ENCODE peak calls at places on chromosomes 3 and 15, in nine cellular contexts. Y, W, R, P, O, V, C, S and H are unnamed samples.

GRCh38 chr3:32127219-32127826 is 20.9 kb downstream of the GPD1L start:
- DNase-seq in Y (no peak), W (no peak), R (no peak), P (no peak), O (no peak), V (no peak), C (no peak), S (no peak), H (no peak)

GRCh38 chr15:59372352-59373211 is at the start of gene MYO1E:
- DNase-seq in Y (peak), W (peak), R (peak), P (peak), O (peak), V (peak), C (peak), S (peak), H (peak)

GRCh38 chr3:27633224-27633545 is 88.9 kb downstream of the EOMES start:
- DNase-seq in Y (no peak), W (no peak), R (peak), P (no peak), O (no peak), V (no peak), C (no peak), S (no peak), H (no peak)

GRCh38 chr3:52299815-52300611 is 12.4 kb downstream of the GLYCTK start:
- DNase-seq in Y (no peak), W (no peak), R (peak), P (no peak), O (peak), V (peak), C (no peak), S (peak), H (no peak)

GRCh38 chr15:91186892-91187644 is 87.0 kb downstream of the SV2B start:
- DNase-seq in Y (no peak), W (no peak), R (peak), P (no peak), O (peak), V (peak), C (no peak), S (no peak), H (no peak)

GRCh38 chr15:77889009-77889806 is 188.3 kb downstream of the TBC1D2B start:
- DNase-seq in Y (no peak), W (no peak), R (no peak), P (no peak), O (no peak), V (no peak), C (no peak), S (no peak), H (no peak)

GRCh38 chr15:52288051-52288942 is 7.3 kb downstream of the MYO5C start:
- DNase-seq in Y (no peak), W (peak), R (peak), P (peak), O (peak), V (peak), C (no peak), S (peak), H (no peak)

GRCh38 chr3:36964827-36965226 is 20.0 kb upstream of the TRANK1 start:
- DNase-seq in Y (no peak), W (no peak), R (no peak), P (no peak), O (no peak), V (no peak), C (no peak), S (no peak), H (no peak)

GRCh38 chr3:76873509-76874242 is 166.2 kb upstream of the ROBO2 start:
- DNase-seq in Y (no peak), W (peak), R (no peak), P (no peak), O (no peak), V (no peak), C (no peak), S (no peak), H (no peak)

GRCh38 chr3:107790612-107791011 is 267.9 kb downstream of the BBX start:
- DNase-seq in Y (no peak), W (no peak), R (no peak), P (no peak), O (no peak), V (no peak), C (no peak), S (no peak), H (no peak)

GRCh38 chr3:164806188-164806587 is 272.1 kb downstream of the SI start:
- DNase-seq in Y (no peak), W (no peak), R (no peak), P (no peak), O (no peak), V (no peak), C (no peak), S (no peak), H (no peak)

GRCh38 chr15:66229790-66230460 is 23.6 kb downstream of the MEGF11 start:
- DNase-seq in Y (no peak), W (no peak), R (no peak), P (no peak), O (no peak), V (no peak), C (no peak), S (no peak), H (no peak)

GRCh38 chr3:133871368-133872090 is 24.2 kb downstream of the RAB6B start:
- DNase-seq in Y (no peak), W (no peak), R (no peak), P (no peak), O (no peak), V (no peak), C (no peak), S (no peak), H (no peak)

GRCh38 chr3:20080956-20081554 is 40.8 kb downstream of the KAT2B start:
- DNase-seq in Y (peak), W (peak), R (peak), P (peak), O (peak), V (peak), C (no peak), S (peak), H (peak)

GRCh38 chr15:27410986-27411385 is 440.0 kb downstream of the GABRG3 start:
- DNase-seq in Y (no peak), W (no peak), R (no peak), P (no peak), O (no peak), V (peak), C (no peak), S (no peak), H (no peak)

GRCh38 chr3:120524171-120524923 is 71.8 kb upstream of the NDUFB4 start:
- DNase-seq in Y (no peak), W (no peak), R (peak), P (no peak), O (no peak), V (no peak), C (no peak), S (no peak), H (no peak)

GRCh38 chr15:69954726-69955125 is 143.0 kb downstream of the TLE3 start:
- DNase-seq in Y (no peak), W (no peak), R (no peak), P (no peak), O (no peak), V (no peak), C (no peak), S (no peak), H (no peak)

GRCh38 chr15:57326196-57326595 is 50.1 kb upstream of the CGNL1 start:
- DNase-seq in Y (no peak), W (no peak), R (no peak), P (no peak), O (no peak), V (no peak), C (no peak), S (no peak), H (no peak)

GRCh38 chr15:57329582-57330367 is 46.5 kb upstream of the CGNL1 start:
- DNase-seq in Y (no peak), W (no peak), R (no peak), P (no peak), O (no peak), V (no peak), C (no peak), S (no peak), H (no peak)

GRCh38 chr15:57330619-57331018 is 45.7 kb upstream of the CGNL1 start:
- DNase-seq in Y (no peak), W (no peak), R (peak), P (no peak), O (no peak), V (no peak), C (no peak), S (no peak), H (no peak)

GRCh38 chr15:57328479-57329250 is 47.6 kb upstream of the CGNL1 start:
- DNase-seq in Y (no peak), W (no peak), R (no peak), P (no peak), O (no peak), V (no peak), C (no peak), S (no peak), H (no peak)

GRCh38 chr15:57327985-57328471 is 48.3 kb upstream of the CGNL1 start:
- DNase-seq in Y (no peak), W (no peak), R (peak), P (no peak), O (no peak), V (no peak), C (no peak), S (no peak), H (peak)
- H3K27ac ChIP-seq in Y (no peak), W (no peak), R (peak), P (no peak), O (no peak), V (no peak), C (no peak), S (no peak), H (peak)

DNA sequence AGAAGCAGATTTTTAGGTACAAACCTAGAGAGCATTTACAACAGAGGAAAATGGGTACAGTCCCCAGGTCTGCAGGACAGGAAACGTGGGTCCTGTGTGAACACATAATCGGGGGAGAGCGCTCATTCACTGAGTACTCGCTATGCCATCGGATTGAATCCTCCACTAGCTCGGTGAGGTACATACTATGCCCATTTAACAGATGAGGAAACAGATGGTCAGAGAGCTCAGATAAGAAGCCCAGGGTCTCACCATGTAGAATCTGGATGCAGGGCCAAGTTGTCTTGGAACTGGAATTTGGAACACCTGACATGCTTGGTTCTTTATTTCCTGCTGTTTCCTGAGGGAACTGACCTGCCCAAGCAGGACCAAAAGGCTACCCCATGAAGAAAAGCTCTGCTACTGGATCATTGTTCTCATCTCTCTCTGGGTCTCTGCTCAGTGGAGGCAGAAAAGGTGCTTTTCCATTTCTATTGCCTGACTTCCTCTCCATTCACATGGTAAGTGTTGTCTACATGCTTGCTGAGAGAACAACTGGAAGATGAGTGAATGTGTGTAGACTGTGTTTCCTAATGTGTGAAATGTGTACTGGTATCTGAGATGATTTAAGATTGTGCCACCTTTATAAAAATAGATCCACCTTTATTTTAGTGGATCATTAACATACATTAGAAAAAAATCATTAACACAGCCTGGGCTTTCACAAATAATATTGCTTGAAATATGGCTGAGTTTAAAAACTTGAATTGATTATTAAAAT is 89.1 kb downstream of the TGFBR2 start:
- DNase-seq in Y (no peak), W (no peak), R (no peak), P (no peak), O (no peak), V (no peak), C (no peak), S (no peak), H (no peak)
- TF ChIP-seq POLR2A in Y (no peak), W (no peak), R (no peak), P (no peak), O (no peak), V (no peak), C (no peak), S (no peak), H (no peak)

GRCh38 chr15:87967951-87968350 is 288.6 kb downstream of the NTRK3 start:
- DNase-seq in Y (no peak), W (no peak), R (no peak), P (no peak), O (no peak), V (no peak), C (no peak), S (no peak), H (no peak)
- H3K27ac ChIP-seq in Y (no peak), W (no peak), R (no peak), P (no peak), O (no peak), V (no peak), C (no peak), S (no peak), H (no peak)

GRCh38 chr3:112126501-112126900 is 6.5 kb downstream of the GCSAM start:
- DNase-seq in Y (no peak), W (no peak), R (peak), P (no peak), O (no peak), V (no peak), C (no peak), S (no peak), H (no peak)

GRCh38 chr3:112129925-112130637 is 3.0 kb downstream of the GCSAM start:
- DNase-seq in Y (no peak), W (no peak), R (no peak), P (no peak), O (no peak), V (no peak), C (no peak), S (no peak), H (no peak)

GRCh38 chr3:112124901-112125607 is 8.0 kb downstream of the GCSAM start:
- DNase-seq in Y (no peak), W (no peak), R (no peak), P (no peak), O (no peak), V (no peak), C (no peak), S (no peak), H (no peak)

GRCh38 chr3:112128843-112129727 is 4.0 kb downstream of the GCSAM start:
- DNase-seq in Y (no peak), W (no peak), R (peak), P (no peak), O (no peak), V (peak), C (no peak), S (no peak), H (no peak)

GRCh38 chr3:112127522-112128494 is 5.2 kb downstream of the GCSAM start:
- DNase-seq in Y (no peak), W (no peak), R (no peak), P (no peak), O (no peak), V (no peak), C (no peak), S (no peak), H (no peak)
- TF ChIP-seq POLR2A in Y (no peak), W (no peak), R (no peak), P (no peak), O (no peak), V (no peak), C (no peak), S (no peak), H (no peak)

DNA sequence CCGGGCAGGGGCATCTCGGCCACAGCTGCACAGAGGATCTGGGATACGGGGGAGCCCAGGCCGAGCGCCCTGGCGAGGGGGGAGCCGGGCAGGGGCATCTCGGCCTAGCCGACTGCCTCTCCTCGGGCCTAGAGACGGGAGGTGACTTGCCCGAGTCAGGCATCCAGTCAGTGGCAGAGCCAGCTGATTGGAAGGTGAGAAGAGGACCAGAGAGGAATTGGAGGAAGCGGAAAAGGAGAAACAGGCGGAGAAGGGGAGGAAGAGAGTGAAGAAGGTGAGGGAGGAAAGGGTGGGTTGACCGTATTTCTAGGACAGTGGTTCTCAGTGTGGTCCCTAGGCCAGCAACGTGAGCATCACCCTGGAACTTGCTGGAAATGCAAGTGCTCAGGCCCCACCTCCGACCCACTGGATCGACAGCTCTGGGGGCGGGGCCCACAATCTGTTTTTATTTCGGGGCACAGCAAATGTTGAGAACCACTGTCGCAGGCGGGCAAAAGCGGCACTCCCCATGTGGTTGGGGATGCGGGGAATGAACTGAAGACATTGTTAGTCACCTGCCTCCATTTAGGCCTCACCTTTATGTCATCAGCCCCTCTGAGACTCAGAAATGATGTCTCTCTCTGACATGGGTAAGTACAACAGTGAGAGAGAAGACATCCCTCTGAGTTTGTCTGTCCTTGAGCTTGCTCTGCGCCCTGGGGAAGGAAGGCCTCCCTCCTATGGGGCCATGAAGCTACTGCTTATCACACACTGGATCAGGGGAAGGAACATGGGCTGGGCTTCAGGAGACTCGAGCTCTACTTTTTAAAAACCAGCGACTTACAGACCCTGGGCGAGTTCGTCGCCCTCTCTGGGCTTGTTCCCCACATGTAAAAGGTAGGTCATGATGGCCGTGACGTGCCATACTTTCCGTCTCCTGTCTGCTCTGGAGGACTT is 1.0 kb upstream of the MELTF start:
- DNase-seq in Y (peak), W (no peak), R (no peak), P (no peak), O (no peak), V (no peak), C (no peak), S (no peak), H (no peak)
- H3K27ac ChIP-seq in Y (peak), W (no peak), R (no peak), P (peak), O (no peak), V (peak), C (peak), S (no peak), H (peak)